ENCODE peak calls at places on chromosomes 6 and 20, in eight cellular contexts. Q, Y, S, Z, J, X, M and G are unnamed samples.

GRCh38 chr6:117456998-117457397 is 25.5 kb upstream of the DCBLD1 start:
- DNase-seq in X (no peak), M (no peak), Y (no peak), Z (no peak), S (no peak), Q (no peak), J (no peak), G (no peak)

GRCh38 chr6:50815436-50816114 is 3.1 kb upstream of the TFAP2B start:
- DNase-seq in J (no peak), Y (peak), Z (peak), Q (no peak), M (no peak), X (no peak), S (no peak), G (no peak)

GRCh38 chr6:53691252-53691651 is 25.7 kb upstream of the KLHL31 start:
- DNase-seq in S (no peak), J (no peak), Z (no peak), Q (no peak), X (no peak), M (no peak), Y (no peak), G (no peak)

GRCh38 chr6:26125015-26125690 is 37.9 kb downstream of the HFE start:
- DNase-seq in M (no peak), X (no peak), Q (peak), Y (no peak), J (no peak), S (no peak), Z (peak), G (peak)

GRCh38 chr6:47086051-47086770 is 44.1 kb upstream of the ADGRF1 start:
- DNase-seq in J (no peak), S (no peak), Z (no peak), X (no peak), Q (no peak), Y (no peak), M (no peak), G (no peak)

GRCh38 chr6:124233221-124233620 is 429.6 kb downstream of the NKAIN2 start:
- DNase-seq in Z (no peak), J (no peak), X (no peak), Y (no peak), Q (no peak), M (no peak), S (no peak), G (no peak)

GRCh38 chr6:25404693-25405169 is 125.6 kb downstream of the CARMIL1 start:
- DNase-seq in Y (no peak), J (no peak), Q (peak), S (no peak), Z (peak), M (no peak), X (no peak), G (peak)

GRCh38 chr6:160960067-160960466 is 31.5 kb upstream of the MAP3K4 start:
- DNase-seq in S (no peak), X (no peak), Y (no peak), Q (no peak), J (no peak), Z (no peak), M (no peak), G (no peak)

GRCh38 chr6:23413327-23414203 is 712.5 kb upstream of the NRSN1 start:
- DNase-seq in S (no peak), Z (no peak), J (no peak), Q (no peak), X (no peak), Y (no peak), M (no peak), G (no peak)

GRCh38 chr6:47379328-47379727 is 69.6 kb upstream of the TNFRSF21 start:
- DNase-seq in Q (no peak), Z (no peak), X (no peak), Y (no peak), J (no peak), S (no peak), M (no peak), G (no peak)

GRCh38 chr20:37927410-37928048 is 24.6 kb downstream of the VSTM2L start:
- DNase-seq in Q (no peak), J (peak), M (no peak), S (no peak), X (no peak), Z (no peak), Y (no peak), G (no peak)

GRCh38 chr6:9138856-9139426 is 703.6 kb upstream of the SLC35B3 start:
- DNase-seq in Y (no peak), Q (no peak), Z (no peak), J (no peak), S (no peak), M (no peak), X (no peak), G (no peak)

GRCh38 chr6:123415844-123416468 is 220.8 kb downstream of the TRDN start:
- DNase-seq in X (no peak), J (no peak), Y (peak), M (peak), Q (peak), S (peak), Z (peak), G (peak)

GRCh38 chr6:14816106-14816864 is 429.6 kb upstream of the JARID2 start:
- DNase-seq in Q (no peak), Y (no peak), Z (no peak), M (no peak), J (no peak), S (no peak), X (no peak), G (no peak)

GRCh38 chr20:53654932-53655674 is 61.5 kb upstream of the ZNF217 start:
- DNase-seq in J (no peak), Y (no peak), X (no peak), Q (peak), Z (no peak), M (no peak), S (peak), G (peak)

GRCh38 chr6:40295251-40295949 is 291.8 kb downstream of the LRFN2 start:
- DNase-seq in X (no peak), S (no peak), Q (no peak), M (no peak), J (no peak), Z (no peak), Y (no peak), G (no peak)

GRCh38 chr6:6674872-6675271 is 86.4 kb downstream of the LY86 start:
- DNase-seq in Y (peak), M (no peak), X (no peak), J (no peak), S (no peak), Z (no peak), Q (no peak), G (no peak)

GRCh38 chr20:44735816-44736169 is 9.9 kb upstream of the KCNK15 start:
- DNase-seq in Z (no peak), S (no peak), Q (no peak), X (no peak), J (no peak), Y (no peak), M (no peak), G (no peak)

GRCh38 chr20:58891076-58891685 is 38.7 kb downstream of the GNAS start:
- DNase-seq in Y (peak), M (no peak), Q (peak), Z (no peak), X (peak), S (peak), J (peak), G (peak)

GRCh38 chr20:18647777-18648176 is 59.9 kb downstream of the DTD1 start:
- DNase-seq in Y (no peak), Z (no peak), J (no peak), Q (no peak), X (peak), M (no peak), S (no peak), G (no peak)

GRCh38 chr6:8025191-8025590 is 39.0 kb downstream of the BLOC1S5 start:
- DNase-seq in Y (no peak), Q (no peak), X (no peak), M (no peak), S (no peak), J (no peak), Z (no peak), G (no peak)

GRCh38 chr20:1014471-1014870 is 12.4 kb upstream of the RSPO4 start:
- DNase-seq in J (no peak), M (no peak), S (no peak), X (no peak), Z (no peak), Y (no peak), Q (no peak), G (no peak)

GRCh38 chr20:58763076-58763475 is 70.5 kb downstream of the NPEPL1 start:
- DNase-seq in J (no peak), M (no peak), Z (no peak), S (no peak), Y (no peak), X (no peak), Q (no peak), G (no peak)

GRCh38 chr20:25046736-25047666 is 10.9 kb downstream of the ACSS1 start:
- DNase-seq in Z (no peak), Q (peak), J (no peak), X (peak), Y (no peak), M (no peak), S (no peak), G (no peak)

GRCh38 chr6:29651413-29652197 is 5.3 kb upstream of the MOG start:
- DNase-seq in Y (peak), Z (peak), J (no peak), S (no peak), Q (no peak), M (peak), X (no peak), G (no peak)

GRCh38 chr6:106547053-106547414 is 82.3 kb downstream of the RTN4IP1 start:
- DNase-seq in Y (no peak), M (peak), J (no peak), Z (peak), X (no peak), S (no peak), Q (no peak), G (no peak)

GRCh38 chr6:105838156-105838555 is 248.0 kb upstream of the PRDM1 start:
- DNase-seq in Z (no peak), S (no peak), Y (no peak), J (no peak), X (no peak), Q (no peak), M (no peak), G (no peak)

GRCh38 chr6:35016417-35017221 is 124.5 kb downstream of the TCP11 start:
- DNase-seq in Q (no peak), S (no peak), Y (no peak), Z (peak), M (no peak), X (peak), J (no peak), G (peak)

GRCh38 chr6:170516783-170517616 is 36.1 kb downstream of the PSMB1 start:
- DNase-seq in M (peak), X (no peak), Y (no peak), J (peak), S (peak), Z (peak), Q (peak), G (peak)

GRCh38 chr20:36408219-36408618 is 102.1 kb downstream of the DLGAP4 start:
- DNase-seq in Z (peak), M (no peak), Q (peak), J (no peak), X (no peak), S (no peak), Y (no peak), G (peak)

GRCh38 chr20:63735859-63736718 is at the start of gene LIME1:
- DNase-seq in Y (peak), S (no peak), Z (no peak), X (peak), M (no peak), Q (peak), J (peak), G (peak)

GRCh38 chr6:136148523-136148922 is 101.6 kb downstream of the MTFR2 start:
- DNase-seq in J (no peak), Q (no peak), Y (no peak), M (no peak), S (no peak), Z (no peak), X (no peak), G (no peak)

GRCh38 chr6:41462980-41463930 is 82.9 kb upstream of the FOXP4 start:
- DNase-seq in J (no peak), Z (peak), Q (peak), S (peak), X (peak), M (peak), Y (peak), G (peak)

GRCh38 chr6:163405412-163406309 is 8.9 kb upstream of the QKI start:
- DNase-seq in Q (peak), Y (no peak), M (no peak), J (peak), S (no peak), X (peak), Z (peak), G (peak)

GRCh38 chr6:167678102-167679101 is 148.3 kb upstream of the AFDN start:
- DNase-seq in S (no peak), M (no peak), X (peak), Q (peak), Z (peak), J (peak), Y (no peak), G (peak)

GRCh38 chr20:21609221-21609620 is 95.4 kb upstream of the NKX2-2 start:
- DNase-seq in X (no peak), Q (no peak), J (no peak), M (no peak), Z (no peak), Y (no peak), S (peak), G (no peak)

GRCh38 chr6:107493158-107494057 is 3.5 kb downstream of the SOBP start:
- DNase-seq in J (no peak), Y (no peak), S (no peak), X (no peak), Z (peak), Q (no peak), M (no peak), G (peak)

GRCh38 chr6:9439931-9440330 is 974.9 kb downstream of the TFAP2A start:
- DNase-seq in M (no peak), Y (no peak), J (no peak), S (no peak), Q (no peak), Z (no peak), X (no peak), G (no peak)

GRCh38 chr6:34466242-34467185 is 638 bp downstream of the PACSIN1 start:
- DNase-seq in Z (no peak), J (peak), X (no peak), Y (no peak), M (no peak), Q (no peak), S (no peak), G (no peak)

DNA sequence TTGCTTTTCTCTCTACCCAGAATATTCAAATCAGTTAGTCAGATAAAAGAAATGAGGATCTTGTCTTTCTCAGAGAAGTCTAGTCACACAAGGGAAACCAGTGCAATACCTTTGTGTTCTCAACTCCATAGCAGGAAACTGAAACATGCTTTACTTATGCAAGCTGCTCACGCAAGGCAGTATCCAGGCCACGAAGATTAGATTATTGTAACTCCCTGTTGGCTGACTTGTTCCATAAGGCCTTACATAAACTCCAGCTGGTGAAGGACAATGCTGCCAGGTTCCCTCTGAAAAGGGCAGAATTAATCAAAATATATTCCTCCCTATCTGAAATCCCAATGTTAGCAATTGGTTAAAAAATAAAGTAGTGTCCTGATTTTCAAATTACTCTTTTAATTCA is 966.6 kb downstream of the HACE1 start:
- DNase-seq in X (no peak), J (no peak), Y (no peak), Q (no peak), M (no peak), S (no peak), Z (peak), G (no peak)
- TF ChIP-seq POLR2AphosphoS5 in X (no peak), J (no peak), Y (no peak), Q (no peak), M (no peak), S (no peak), Z (no peak), G (peak)

GRCh38 chr20:32687180-32687532 is 13.4 kb upstream of the C20orf203 start:
- DNase-seq in Y (no peak), M (no peak), J (no peak), S (no peak), Z (no peak), Q (no peak), X (no peak), G (no peak)

GRCh38 chr20:32681175-32682084 is 7.7 kb upstream of the C20orf203 start:
- DNase-seq in Y (peak), M (no peak), Z (peak), J (no peak), Q (no peak), X (no peak), S (no peak), G (no peak)

GRCh38 chr20:32682508-32682987 is 8.8 kb upstream of the C20orf203 start:
- DNase-seq in X (no peak), J (no peak), S (no peak), M (no peak), Q (no peak), Z (no peak), Y (peak), G (no peak)

GRCh38 chr20:32686530-32687179 is 12.9 kb upstream of the C20orf203 start:
- DNase-seq in X (no peak), M (no peak), Z (no peak), Y (no peak), J (no peak), Q (no peak), S (no peak), G (no peak)

GRCh38 chr20:32685541-32686529 is 12.1 kb upstream of the C20orf203 start:
- DNase-seq in J (no peak), S (no peak), M (no peak), Q (no peak), X (no peak), Y (peak), Z (no peak), G (no peak)
- TF ChIP-seq POLR2A in J (no peak), S (no peak), M (no peak), Q (no peak), X (no peak), Y (no peak), Z (no peak), G (no peak)

GRCh38 chr20:34254979-34255378 is 13.8 kb downstream of the ASIP start:
- DNase-seq in Q (no peak), J (no peak), X (no peak), Y (no peak), S (no peak), Z (no peak), M (no peak), G (no peak)

GRCh38 chr20:34250005-34250404 is 8.8 kb downstream of the ASIP start:
- DNase-seq in Q (no peak), M (no peak), S (no peak), Z (no peak), Y (no peak), X (no peak), J (no peak), G (no peak)

GRCh38 chr20:34249291-34249690 is 8.1 kb downstream of the ASIP start:
- DNase-seq in Z (no peak), M (no peak), J (no peak), S (no peak), Q (no peak), Y (no peak), X (no peak), G (no peak)

GRCh38 chr20:34256629-34257124 is 15.5 kb downstream of the ASIP start:
- DNase-seq in X (no peak), Y (no peak), Z (no peak), S (no peak), Q (no peak), J (no peak), M (no peak), G (no peak)

GRCh38 chr20:34251619-34252018 is 10.4 kb downstream of the ASIP start:
- DNase-seq in J (no peak), M (no peak), X (no peak), Z (no peak), Y (no peak), Q (no peak), S (no peak), G (no peak)
- TF ChIP-seq POLR2AphosphoS5 in J (no peak), M (no peak), X (no peak), Z (no peak), Y (no peak), Q (no peak), S (no peak), G (no peak)

DNA sequence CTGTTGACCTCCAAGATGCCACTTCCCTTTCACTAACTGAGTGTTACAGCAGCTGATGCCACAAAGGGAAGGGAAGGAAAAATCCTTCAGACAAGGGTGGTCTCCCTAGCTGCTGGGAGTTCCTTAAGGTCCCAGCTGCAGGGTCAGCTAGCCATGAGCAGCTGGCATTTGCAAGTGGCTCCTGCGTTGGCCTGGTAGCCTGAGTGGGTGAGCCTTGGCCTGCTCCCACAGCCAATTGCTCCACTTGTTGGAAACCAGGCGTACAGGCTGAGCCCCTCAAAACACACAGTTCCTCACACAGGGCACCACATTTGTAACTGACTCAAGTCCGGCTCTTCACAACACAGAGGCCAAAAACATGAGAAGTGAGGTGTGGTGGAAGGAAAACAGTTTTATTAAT is 16.7 kb downstream of the TTK start:
- DNase-seq in M (no peak), Q (no peak), Z (no peak), X (no peak), S (no peak), J (peak), Y (no peak), G (no peak)
- TF ChIP-seq POLR2A in M (no peak), Q (no peak), Z (no peak), X (no peak), S (no peak), J (no peak), Y (peak), G (no peak)